ENCODE peak calls at places on chromosomes 3 and 15, in seven cellular contexts. L, B, T, W, V, X and M are unnamed samples.
A peak's percentile ranks its signal among the peaks of the same experiment; 100 is the strongest.

GRCh38 chr3:12662593-12663310 is 1.2 kb downstream of the RAF1 start:
- DNase-seq in L (peak; percentile 54), B (peak; percentile 23), T (no peak), W (peak; percentile 34), V (peak; percentile 31), X (peak; percentile 75), M (peak; percentile 12)

GRCh38 chr3:113002676-113003075 is 11.9 kb downstream of the GTPBP8 start:
- DNase-seq in L (no peak), B (peak; percentile 10), T (no peak), W (no peak), V (no peak), X (no peak), M (no peak)

GRCh38 chr3:163056874-163057497 is 1560.4 kb downstream of the OTOL1 start:
- DNase-seq in L (no peak), B (no peak), T (peak; percentile 57), W (no peak), V (peak; percentile 67), X (peak; percentile 5), M (no peak)

GRCh38 chr15:96947830-96948229 is 617.3 kb downstream of the NR2F2 start:
- DNase-seq in L (no peak), B (no peak), T (peak; percentile 63), W (no peak), V (no peak), X (no peak), M (no peak)

GRCh38 chr3:126932188-126932931 is 50.6 kb upstream of the PLXNA1 start:
- DNase-seq in L (no peak), B (no peak), T (no peak), W (peak; percentile 28), V (no peak), X (no peak), M (no peak)

GRCh38 chr3:184240384-184241140 is 8.2 kb downstream of the ALG3 start:
- DNase-seq in L (peak; percentile 43), B (no peak), T (no peak), W (no peak), V (peak; percentile 54), X (no peak), M (no peak)

GRCh38 chr3:158808697-158809096 is 6.8 kb downstream of the MFSD1 start:
- DNase-seq in L (no peak), B (no peak), T (no peak), W (no peak), V (no peak), X (peak; percentile 89), M (no peak)

GRCh38 chr15:35293353-35294130 is 208.4 kb upstream of the NANOGP8 start:
- DNase-seq in L (no peak), B (no peak), T (peak; percentile 6), W (no peak), V (peak; percentile 57), X (peak; percentile 42), M (no peak)

GRCh38 chr15:73809728-73810501 is 56.8 kb upstream of the INSYN1 start:
- DNase-seq in L (no peak), B (no peak), T (no peak), W (no peak), V (no peak), X (peak; percentile 25), M (no peak)

GRCh38 chr15:22224241-22224671 is 143.9 kb downstream of the OR4M2 start:
- DNase-seq in L (no peak), B (no peak), T (no peak), W (no peak), V (no peak), X (no peak), M (no peak)
- H3K9me3 ChIP-seq in L (no peaks in the 10 kb centered on the region), B (no peaks in the 10 kb centered on the region), T (no peaks in the 10 kb centered on the region), W (no peaks in the 10 kb centered on the region), V (no peaks in the 10 kb centered on the region), X (no peaks in the 10 kb centered on the region), M (no peaks in the 10 kb centered on the region)

GRCh38 chr3:177862962-177863491 is 665.7 kb upstream of the TBL1XR1 start:
- DNase-seq in L (no peak), B (no peak), T (no peak), W (no peak), V (no peak), X (no peak), M (no peak)
- H3K9me3 ChIP-seq in L (peaks cover 18% of the 10 kb centered on the region), B (no peaks in the 10 kb centered on the region), T (peaks cover 15% of the 10 kb centered on the region), W (peaks cover 26% of the 10 kb centered on the region), V (peaks cover 15% of the 10 kb centered on the region), X (no peaks in the 10 kb centered on the region), M (no peaks in the 10 kb centered on the region)

GRCh38 chr3:197564097-197564843 is 8.5 kb upstream of the BDH1 start:
- DNase-seq in L (no peak), B (no peak), T (no peak), W (no peak), V (peak; percentile 28), X (no peak), M (no peak)
- H3K9me3 ChIP-seq in L (no peaks in the 10 kb centered on the region), B (no peaks in the 10 kb centered on the region), T (peaks cover 72% of the 10 kb centered on the region), W (peaks cover 16% of the 10 kb centered on the region), V (peaks cover 21% of the 10 kb centered on the region), X (peaks cover 2% of the 10 kb centered on the region), M (no peaks in the 10 kb centered on the region)

GRCh38 chr3:193771736-193772135 is 178.7 kb downstream of the OPA1 start:
- DNase-seq in L (no peak), B (no peak), T (no peak), W (no peak), V (no peak), X (no peak), M (no peak)

GRCh38 chr3:193774916-193775285 is 181.9 kb downstream of the OPA1 start:
- DNase-seq in L (no peak), B (no peak), T (no peak), W (no peak), V (no peak), X (no peak), M (no peak)

GRCh38 chr3:193774272-193774915 is 181.4 kb downstream of the OPA1 start:
- DNase-seq in L (no peak), B (no peak), T (no peak), W (no peak), V (no peak), X (no peak), M (no peak)

GRCh38 chr3:193772389-193772788 is 179.4 kb downstream of the OPA1 start:
- DNase-seq in L (no peak), B (no peak), T (no peak), W (no peak), V (no peak), X (no peak), M (no peak)

GRCh38 chr3:193773266-193774183 is 180.5 kb downstream of the OPA1 start:
- DNase-seq in L (no peak), B (no peak), T (no peak), W (no peak), V (no peak), X (no peak), M (no peak)
- H3K9me3 ChIP-seq in L (no peaks in the 10 kb centered on the region), B (no peaks in the 10 kb centered on the region), T (peaks cover 6% of the 10 kb centered on the region), W (no peaks in the 10 kb centered on the region), V (no peaks in the 10 kb centered on the region), X (no peaks in the 10 kb centered on the region), M (no peaks in the 10 kb centered on the region)

GRCh38 chr3:80017369-80017768 is 249.6 kb upstream of the ROBO1 start:
- DNase-seq in L (no peak), B (no peak), T (no peak), W (no peak), V (no peak), X (no peak), M (no peak)

GRCh38 chr3:80014576-80014975 is 246.8 kb upstream of the ROBO1 start:
- DNase-seq in L (no peak), B (no peak), T (no peak), W (no peak), V (no peak), X (no peak), M (no peak)

GRCh38 chr3:80023010-80023409 is 255.2 kb upstream of the ROBO1 start:
- DNase-seq in L (no peak), B (no peak), T (no peak), W (no peak), V (no peak), X (no peak), M (no peak)

GRCh38 chr3:80018375-80018774 is 250.6 kb upstream of the ROBO1 start:
- DNase-seq in L (no peak), B (no peak), T (no peak), W (no peak), V (no peak), X (no peak), M (no peak)
- H3K9me3 ChIP-seq in L (no peaks in the 10 kb centered on the region), B (no peaks in the 10 kb centered on the region), T (no peaks in the 10 kb centered on the region), W (no peaks in the 10 kb centered on the region), V (no peaks in the 10 kb centered on the region), X (no peaks in the 10 kb centered on the region), M (no peaks in the 10 kb centered on the region)

GRCh38 chr15:25251700-25252390 is 187.0 kb downstream of the UBE3A start:
- DNase-seq in L (peak; percentile 25), B (no peak), T (no peak), W (no peak), V (no peak), X (no peak), M (no peak)
- H3K9me3 ChIP-seq in L (peaks cover 27% of the 10 kb centered on the region), B (no peaks in the 10 kb centered on the region), T (peaks cover 20% of the 10 kb centered on the region), W (peaks cover 23% of the 10 kb centered on the region), V (peaks cover 4% of the 10 kb centered on the region), X (peaks cover 39% of the 10 kb centered on the region), M (no peaks in the 10 kb centered on the region)